ENCODE peak calls at places on chromosome 21, in seven cellular contexts. One of them, this sample, is unnamed.

GRCh38 chr21:35467536-35467935 is 418.4 kb upstream of the RUNX1 start:
- DNase-seq in lung microvascular endothelial cell: no peak
- DNase-seq in stimulated activated CD4-positive, alpha-beta T cell treated with anti-CD3 and anti-CD28 coated beads, Interleukin-2, amount 100 ng/mL, for 24 hours: no peak
- DNase-seq in activated CD4-positive, alpha-beta T cell treated with anti-CD3 and anti-CD28 coated beads, Interleukin-2, amount 50 U/mL, for 1 hour: no peak
- DNase-seq in substantia nigra: no peak
- DNase-seq in mammary epithelial cell: no peak
- DNase-seq in hepatocyte: no peak
- DNase-seq in this sample: no peak

GRCh38 chr21:26405735-26406361 is 167.2 kb downstream of the CYYR1 start:
- DNase-seq in lung microvascular endothelial cell: peak; percentile 9
- DNase-seq in stimulated activated CD4-positive, alpha-beta T cell treated with anti-CD3 and anti-CD28 coated beads, Interleukin-2, amount 100 ng/mL, for 24 hours: no peak
- DNase-seq in activated CD4-positive, alpha-beta T cell treated with anti-CD3 and anti-CD28 coated beads, Interleukin-2, amount 50 U/mL, for 1 hour: no peak
- DNase-seq in substantia nigra: peak; percentile 2
- DNase-seq in mammary epithelial cell: peak; percentile 91
- DNase-seq in hepatocyte: peak; percentile 48
- DNase-seq in this sample: no peak

GRCh38 chr21:42081138-42081537 is 10.0 kb downstream of the UMODL1 start:
- DNase-seq in lung microvascular endothelial cell: no peak
- DNase-seq in stimulated activated CD4-positive, alpha-beta T cell treated with anti-CD3 and anti-CD28 coated beads, Interleukin-2, amount 100 ng/mL, for 24 hours: no peak
- DNase-seq in activated CD4-positive, alpha-beta T cell treated with anti-CD3 and anti-CD28 coated beads, Interleukin-2, amount 50 U/mL, for 1 hour: no peak
- DNase-seq in substantia nigra: no peak
- DNase-seq in mammary epithelial cell: no peak
- DNase-seq in hepatocyte: peak; percentile 51
- DNase-seq in this sample: no peak

GRCh38 chr21:36125513-36126121 is 9.3 kb upstream of the CBR3 start:
- DNase-seq in lung microvascular endothelial cell: peak; percentile 78
- DNase-seq in stimulated activated CD4-positive, alpha-beta T cell treated with anti-CD3 and anti-CD28 coated beads, Interleukin-2, amount 100 ng/mL, for 24 hours: peak; percentile 61
- DNase-seq in activated CD4-positive, alpha-beta T cell treated with anti-CD3 and anti-CD28 coated beads, Interleukin-2, amount 50 U/mL, for 1 hour: peak; percentile 57
- DNase-seq in substantia nigra: peak; percentile 54
- DNase-seq in mammary epithelial cell: peak; percentile 38
- DNase-seq in hepatocyte: peak; percentile 73
- DNase-seq in this sample: no peak

GRCh38 chr21:27315373-27315772 is 348.5 kb upstream of the ADAMTS5 start:
- DNase-seq in lung microvascular endothelial cell: no peak
- DNase-seq in stimulated activated CD4-positive, alpha-beta T cell treated with anti-CD3 and anti-CD28 coated beads, Interleukin-2, amount 100 ng/mL, for 24 hours: no peak
- DNase-seq in activated CD4-positive, alpha-beta T cell treated with anti-CD3 and anti-CD28 coated beads, Interleukin-2, amount 50 U/mL, for 1 hour: no peak
- DNase-seq in substantia nigra: no peak
- DNase-seq in mammary epithelial cell: no peak
- DNase-seq in hepatocyte: no peak
- DNase-seq in this sample: no peak

GRCh38 chr21:44423312-44423821 is 31.9 kb upstream of the LRRC3 start:
- DNase-seq in lung microvascular endothelial cell: no peak
- DNase-seq in stimulated activated CD4-positive, alpha-beta T cell treated with anti-CD3 and anti-CD28 coated beads, Interleukin-2, amount 100 ng/mL, for 24 hours: no peak
- DNase-seq in activated CD4-positive, alpha-beta T cell treated with anti-CD3 and anti-CD28 coated beads, Interleukin-2, amount 50 U/mL, for 1 hour: no peak
- DNase-seq in substantia nigra: no peak
- DNase-seq in mammary epithelial cell: no peak
- DNase-seq in hepatocyte: no peak
- DNase-seq in this sample: peak; percentile 70

GRCh38 chr21:27803571-27803970 is 836.7 kb upstream of the ADAMTS5 start:
- DNase-seq in lung microvascular endothelial cell: no peak
- DNase-seq in stimulated activated CD4-positive, alpha-beta T cell treated with anti-CD3 and anti-CD28 coated beads, Interleukin-2, amount 100 ng/mL, for 24 hours: no peak
- DNase-seq in activated CD4-positive, alpha-beta T cell treated with anti-CD3 and anti-CD28 coated beads, Interleukin-2, amount 50 U/mL, for 1 hour: no peak
- DNase-seq in substantia nigra: no peak
- DNase-seq in mammary epithelial cell: no peak
- DNase-seq in hepatocyte: no peak
- DNase-seq in this sample: no peak

GRCh38 chr21:33157303-33157702 is 72.4 kb upstream of the IFNAR2 start:
- DNase-seq in lung microvascular endothelial cell: no peak
- DNase-seq in stimulated activated CD4-positive, alpha-beta T cell treated with anti-CD3 and anti-CD28 coated beads, Interleukin-2, amount 100 ng/mL, for 24 hours: no peak
- DNase-seq in activated CD4-positive, alpha-beta T cell treated with anti-CD3 and anti-CD28 coated beads, Interleukin-2, amount 50 U/mL, for 1 hour: no peak
- DNase-seq in substantia nigra: no peak
- DNase-seq in mammary epithelial cell: no peak
- DNase-seq in hepatocyte: no peak
- DNase-seq in this sample: no peak